ENCODE peak calls at places on chromosomes 16 and 17, in ten cellular contexts. One of them, this sample, is unnamed.

GRCh38 chr17:46876353-46876887 is 25.0 kb downstream of the WNT9B start:
- DNase-seq in HFFc6: no peak
- DNase-seq in CD4-positive, alpha-beta T cell: no peak
- DNase-seq in right atrium auricular region: no peak
- DNase-seq in tibial nerve: no peak
- DNase-seq in PC-9: peak; percentile 57
- DNase-seq in progenitor cell of endocrine pancreas: peak; percentile 28
- DNase-seq in HFF-Myc: no peak
- DNase-seq in HCT116: peak; percentile 61
- DNase-seq in AG09319: no peak
- DNase-seq in this sample: no peak

GRCh38 chr17:30586818-30587595 is 109.8 kb downstream of the GOSR1 start:
- DNase-seq in HFF-Myc: peak; percentile 31
- DNase-seq in PC-9: peak; percentile 37
- DNase-seq in HCT116: no peak
- DNase-seq in progenitor cell of endocrine pancreas: no peak
- DNase-seq in CD4-positive, alpha-beta T cell: no peak
- DNase-seq in HFFc6: peak; percentile 78
- DNase-seq in right atrium auricular region: no peak
- DNase-seq in AG09319: no peak
- DNase-seq in tibial nerve: no peak
- DNase-seq in this sample: no peak

GRCh38 chr17:78397681-78398101 is 19.2 kb downstream of the PGS1 start:
- DNase-seq in CD4-positive, alpha-beta T cell: no peak
- DNase-seq in right atrium auricular region: no peak
- DNase-seq in HCT116: no peak
- DNase-seq in HFFc6: peak; percentile 32
- DNase-seq in progenitor cell of endocrine pancreas: no peak
- DNase-seq in AG09319: no peak
- DNase-seq in HFF-Myc: no peak
- DNase-seq in PC-9: no peak
- DNase-seq in tibial nerve: no peak
- DNase-seq in this sample: peak; percentile 36

GRCh38 chr17:71632328-71632727 is 488.5 kb upstream of the SOX9 start:
- DNase-seq in PC-9: peak; percentile 92
- DNase-seq in right atrium auricular region: no peak
- DNase-seq in progenitor cell of endocrine pancreas: no peak
- DNase-seq in tibial nerve: no peak
- DNase-seq in HFF-Myc: no peak
- DNase-seq in HFFc6: peak; percentile 43
- DNase-seq in AG09319: no peak
- DNase-seq in HCT116: peak; percentile 92
- DNase-seq in CD4-positive, alpha-beta T cell: no peak
- DNase-seq in this sample: no peak

GRCh38 chr17:78905111-78905510 is 2.1 kb upstream of the CEP295NL start:
- DNase-seq in right atrium auricular region: no peak
- DNase-seq in tibial nerve: no peak
- DNase-seq in HFF-Myc: no peak
- DNase-seq in HFFc6: no peak
- DNase-seq in PC-9: no peak
- DNase-seq in AG09319: no peak
- DNase-seq in CD4-positive, alpha-beta T cell: no peak
- DNase-seq in HCT116: no peak
- DNase-seq in progenitor cell of endocrine pancreas: no peak
- DNase-seq in this sample: no peak

GRCh38 chr17:81703747-81704654 is 834 bp downstream of the MRPL12 start:
- DNase-seq in AG09319: no peak
- DNase-seq in PC-9: no peak
- DNase-seq in right atrium auricular region: no peak
- DNase-seq in HCT116: no peak
- DNase-seq in tibial nerve: no peak
- DNase-seq in HFFc6: no peak
- DNase-seq in HFF-Myc: no peak
- DNase-seq in CD4-positive, alpha-beta T cell: no peak
- DNase-seq in progenitor cell of endocrine pancreas: no peak
- DNase-seq in this sample: no peak

GRCh38 chr16:1621851-1622250 is 9.7 kb downstream of the CRAMP1 start:
- DNase-seq in progenitor cell of endocrine pancreas: no peak
- DNase-seq in PC-9: no peak
- DNase-seq in tibial nerve: no peak
- DNase-seq in HCT116: no peak
- DNase-seq in right atrium auricular region: no peak
- DNase-seq in HFF-Myc: no peak
- DNase-seq in CD4-positive, alpha-beta T cell: no peak
- DNase-seq in AG09319: no peak
- DNase-seq in HFFc6: no peak
- DNase-seq in this sample: no peak

GRCh38 chr17:39098474-39099090 is 52.9 kb downstream of the PLXDC1 start:
- DNase-seq in HCT116: no peak
- DNase-seq in CD4-positive, alpha-beta T cell: no peak
- DNase-seq in HFF-Myc: no peak
- DNase-seq in AG09319: no peak
- DNase-seq in progenitor cell of endocrine pancreas: no peak
- DNase-seq in PC-9: no peak
- DNase-seq in tibial nerve: no peak
- DNase-seq in right atrium auricular region: no peak
- DNase-seq in HFFc6: no peak
- DNase-seq in this sample: no peak

GRCh38 chr17:17322516-17323510 is 19.6 kb downstream of the NT5M start:
- DNase-seq in right atrium auricular region: no peak
- DNase-seq in HCT116: no peak
- DNase-seq in AG09319: no peak
- DNase-seq in PC-9: no peak
- DNase-seq in HFF-Myc: no peak
- DNase-seq in progenitor cell of endocrine pancreas: no peak
- DNase-seq in tibial nerve: no peak
- DNase-seq in CD4-positive, alpha-beta T cell: no peak
- DNase-seq in HFFc6: no peak
- DNase-seq in this sample: no peak

GRCh38 chr16:53509906-53510703 is 7.1 kb upstream of the AKTIP start:
- DNase-seq in tibial nerve: peak; percentile 34
- DNase-seq in HFF-Myc: peak; percentile 38
- DNase-seq in AG09319: no peak
- DNase-seq in PC-9: peak; percentile 49
- DNase-seq in CD4-positive, alpha-beta T cell: peak; percentile 34
- DNase-seq in right atrium auricular region: peak; percentile 81
- DNase-seq in HCT116: peak; percentile 38
- DNase-seq in progenitor cell of endocrine pancreas: peak; percentile 24
- DNase-seq in HFFc6: peak; percentile 55
- DNase-seq in this sample: peak; percentile 35

GRCh38 chr16:13780841-13781553 is 139.0 kb upstream of the ERCC4 start:
- DNase-seq in HFF-Myc: no peak
- DNase-seq in HFFc6: no peak
- DNase-seq in HCT116: no peak
- DNase-seq in CD4-positive, alpha-beta T cell: no peak
- DNase-seq in AG09319: no peak
- DNase-seq in tibial nerve: no peak
- DNase-seq in right atrium auricular region: no peak
- DNase-seq in progenitor cell of endocrine pancreas: no peak
- DNase-seq in PC-9: no peak
- DNase-seq in this sample: no peak

GRCh38 chr17:2049333-2050245 is 5.3 kb upstream of the HIC1 start:
- DNase-seq in right atrium auricular region: peak; percentile 89
- DNase-seq in HFFc6: peak; percentile 80
- DNase-seq in tibial nerve: peak; percentile 82
- DNase-seq in AG09319: no peak
- DNase-seq in HCT116: no peak
- DNase-seq in progenitor cell of endocrine pancreas: peak; percentile 87
- DNase-seq in HFF-Myc: no peak
- DNase-seq in PC-9: no peak
- DNase-seq in CD4-positive, alpha-beta T cell: peak; percentile 88
- DNase-seq in this sample: no peak

GRCh38 chr16:57679768-57680167 is 11.7 kb downstream of the ADGRG3 start:
- DNase-seq in AG09319: no peak
- DNase-seq in HFF-Myc: no peak
- DNase-seq in progenitor cell of endocrine pancreas: no peak
- DNase-seq in CD4-positive, alpha-beta T cell: no peak
- DNase-seq in HCT116: no peak
- DNase-seq in PC-9: no peak
- DNase-seq in HFFc6: no peak
- DNase-seq in right atrium auricular region: no peak
- DNase-seq in tibial nerve: no peak
- DNase-seq in this sample: no peak

GRCh38 chr16:89904606-89905510 is 13.8 kb upstream of the MC1R start:
- DNase-seq in HFFc6: no peak
- DNase-seq in HFF-Myc: no peak
- DNase-seq in AG09319: no peak
- DNase-seq in progenitor cell of endocrine pancreas: no peak
- DNase-seq in HCT116: no peak
- DNase-seq in PC-9: peak; percentile 66
- DNase-seq in CD4-positive, alpha-beta T cell: no peak
- DNase-seq in tibial nerve: no peak
- DNase-seq in right atrium auricular region: no peak
- DNase-seq in this sample: no peak

GRCh38 chr16:88815901-88816589 is 4.3 kb upstream of the APRT start:
- DNase-seq in PC-9: no peak
- DNase-seq in progenitor cell of endocrine pancreas: peak; percentile 36
- DNase-seq in right atrium auricular region: no peak
- DNase-seq in tibial nerve: no peak
- DNase-seq in CD4-positive, alpha-beta T cell: peak; percentile 53
- DNase-seq in HFFc6: no peak
- DNase-seq in HCT116: no peak
- DNase-seq in HFF-Myc: no peak
- DNase-seq in AG09319: no peak
- DNase-seq in this sample: no peak

GRCh38 chr17:418421-418751 is 65.8 kb upstream of the RPH3AL start:
- DNase-seq in HFFc6: no peak
- DNase-seq in HCT116: no peak
- DNase-seq in CD4-positive, alpha-beta T cell: peak; percentile 52
- DNase-seq in right atrium auricular region: no peak
- DNase-seq in tibial nerve: no peak
- DNase-seq in progenitor cell of endocrine pancreas: no peak
- DNase-seq in AG09319: no peak
- DNase-seq in HFF-Myc: no peak
- DNase-seq in PC-9: no peak
- DNase-seq in this sample: no peak

GRCh38 chr17:81553616-81554181 is 1.5 kb upstream of the FAAP100 start:
- DNase-seq in HFF-Myc: peak; percentile 89
- DNase-seq in HFFc6: peak; percentile 96
- DNase-seq in CD4-positive, alpha-beta T cell: no peak
- DNase-seq in HCT116: peak; percentile 16
- DNase-seq in PC-9: peak; percentile 54
- DNase-seq in progenitor cell of endocrine pancreas: no peak
- DNase-seq in AG09319: no peak
- DNase-seq in right atrium auricular region: no peak
- DNase-seq in tibial nerve: no peak
- DNase-seq in this sample: no peak

GRCh38 chr16:79788949-79789348 is 188.4 kb upstream of the MAF start:
- DNase-seq in progenitor cell of endocrine pancreas: no peak
- DNase-seq in right atrium auricular region: no peak
- DNase-seq in HCT116: no peak
- DNase-seq in CD4-positive, alpha-beta T cell: no peak
- DNase-seq in HFFc6: no peak
- DNase-seq in PC-9: no peak
- DNase-seq in HFF-Myc: no peak
- DNase-seq in AG09319: no peak
- DNase-seq in tibial nerve: no peak
- DNase-seq in this sample: no peak
- TF ChIP-seq CTCF in progenitor cell of endocrine pancreas: no peak
- TF ChIP-seq CTCF in right atrium auricular region: no peak
- TF ChIP-seq CTCF in HCT116: no peak
- TF ChIP-seq CTCF in CD4-positive, alpha-beta T cell: no peak
- TF ChIP-seq CTCF in HFFc6: no peak
- TF ChIP-seq CTCF in PC-9: no peak
- TF ChIP-seq CTCF in HFF-Myc: no peak
- TF ChIP-seq CTCF in AG09319: no peak
- TF ChIP-seq CTCF in tibial nerve: no peak
- TF ChIP-seq CTCF in this sample: no peak

GRCh38 chr16:24253192-24253591 is 2.9 kb upstream of the CACNG3 start:
- DNase-seq in HCT116: peak; percentile 34
- DNase-seq in progenitor cell of endocrine pancreas: peak; percentile 14
- DNase-seq in HFFc6: no peak
- DNase-seq in tibial nerve: no peak
- DNase-seq in AG09319: no peak
- DNase-seq in right atrium auricular region: no peak
- DNase-seq in CD4-positive, alpha-beta T cell: no peak
- DNase-seq in PC-9: no peak
- DNase-seq in HFF-Myc: no peak
- DNase-seq in this sample: no peak
- TF ChIP-seq CTCF in HCT116: peak; percentile 64
- TF ChIP-seq CTCF in progenitor cell of endocrine pancreas: peak; percentile 79
- TF ChIP-seq CTCF in HFFc6: peak; percentile 76
- TF ChIP-seq CTCF in tibial nerve: peak; percentile 43
- TF ChIP-seq CTCF in AG09319: peak; percentile 29
- TF ChIP-seq CTCF in right atrium auricular region: peak; percentile 35
- TF ChIP-seq CTCF in CD4-positive, alpha-beta T cell: peak; percentile 78
- TF ChIP-seq CTCF in PC-9: peak; percentile 82
- TF ChIP-seq CTCF in HFF-Myc: peak; percentile 59
- TF ChIP-seq CTCF in this sample: peak; percentile 19

DNA sequence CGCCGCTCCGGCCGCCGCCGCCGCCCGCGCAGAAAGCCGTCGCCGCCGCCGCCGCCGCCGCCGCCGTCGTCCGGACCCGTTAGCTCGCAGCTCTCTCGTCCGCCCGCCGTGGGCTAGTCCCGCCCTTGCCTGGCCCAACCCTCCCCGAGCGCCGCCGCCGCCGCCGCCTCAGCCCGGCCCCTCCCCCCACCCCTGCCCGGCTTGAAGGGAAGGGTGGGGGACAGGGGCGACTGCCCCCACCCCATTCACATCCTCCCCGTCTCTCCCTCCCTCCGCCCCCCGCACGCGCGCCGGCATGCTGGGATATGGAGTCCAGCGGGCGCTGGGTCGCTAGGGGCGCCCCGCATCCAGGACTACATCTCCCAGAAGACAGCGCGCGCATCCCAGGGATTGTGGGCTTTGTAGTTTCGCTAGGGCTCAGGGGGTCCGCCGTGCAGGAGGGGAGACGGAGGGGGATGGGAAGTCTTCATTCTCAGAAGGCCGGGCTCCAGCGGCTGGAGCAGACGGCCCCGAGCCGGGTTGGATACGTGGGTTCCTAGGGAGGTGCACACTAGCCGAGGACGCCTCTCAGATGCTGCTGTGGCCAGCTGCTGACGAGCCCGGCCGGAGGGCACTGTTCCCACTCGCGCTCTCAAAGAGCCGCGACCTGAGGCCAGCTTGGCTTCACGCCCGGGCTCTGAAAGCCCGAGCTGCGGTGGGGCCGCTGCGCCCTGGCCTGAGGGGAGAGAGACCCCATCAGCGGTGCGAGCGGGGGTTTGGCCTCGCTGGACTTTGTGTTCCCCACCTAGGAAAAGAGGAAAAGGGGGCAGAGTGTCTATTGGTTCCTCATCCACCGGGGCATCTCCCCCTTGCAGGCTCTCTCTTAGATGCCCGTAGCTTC is at the start of gene ST3GAL2:
- DNase-seq in right atrium auricular region: peak; percentile 94
- DNase-seq in progenitor cell of endocrine pancreas: peak; percentile 92
- DNase-seq in HCT116: peak; percentile 54
- DNase-seq in AG09319: peak; percentile 85
- DNase-seq in HFFc6: peak; percentile 81
- DNase-seq in HFF-Myc: peak; percentile 67
- DNase-seq in PC-9: peak; percentile 55
- DNase-seq in tibial nerve: peak; percentile 91
- DNase-seq in CD4-positive, alpha-beta T cell: peak; percentile 95
- DNase-seq in this sample: peak; percentile 91
- TF ChIP-seq CTCF in right atrium auricular region: no peak
- TF ChIP-seq CTCF in progenitor cell of endocrine pancreas: no peak
- TF ChIP-seq CTCF in HCT116: no peak
- TF ChIP-seq CTCF in AG09319: no peak
- TF ChIP-seq CTCF in HFFc6: peak; percentile 56
- TF ChIP-seq CTCF in HFF-Myc: no peak
- TF ChIP-seq CTCF in PC-9: no peak
- TF ChIP-seq CTCF in tibial nerve: no peak
- TF ChIP-seq CTCF in CD4-positive, alpha-beta T cell: no peak
- TF ChIP-seq CTCF in this sample: peak; percentile 38

GRCh38 chr17:48561894-48562810 is 16.0 kb downstream of the HOXB4 start:
- DNase-seq in HCT116: no peak
- DNase-seq in tibial nerve: no peak
- DNase-seq in AG09319: no peak
- DNase-seq in HFF-Myc: no peak
- DNase-seq in progenitor cell of endocrine pancreas: no peak
- DNase-seq in PC-9: no peak
- DNase-seq in CD4-positive, alpha-beta T cell: no peak
- DNase-seq in right atrium auricular region: no peak
- DNase-seq in HFFc6: no peak
- DNase-seq in this sample: no peak
- TF ChIP-seq CTCF in HCT116: peak; percentile 51
- TF ChIP-seq CTCF in tibial nerve: no peak
- TF ChIP-seq CTCF in AG09319: no peak
- TF ChIP-seq CTCF in HFF-Myc: peak; percentile 28
- TF ChIP-seq CTCF in progenitor cell of endocrine pancreas: peak; percentile 50
- TF ChIP-seq CTCF in PC-9: no peak
- TF ChIP-seq CTCF in CD4-positive, alpha-beta T cell: no peak
- TF ChIP-seq CTCF in right atrium auricular region: no peak
- TF ChIP-seq CTCF in HFFc6: peak; percentile 41
- TF ChIP-seq CTCF in this sample: peak; percentile 17